ENCODE peak calls at places on chromosomes 3 and 15, in four cellular contexts. One of them, this sample, is unnamed.

GRCh38 chr15:33865416-33865815 is 102.9 kb upstream of the CHRM5 start:
- DNase-seq in endothelial cell: no peak
- DNase-seq in neural crest cell: no peak
- DNase-seq in cardiac muscle cell: no peak
- DNase-seq in this sample: no peak

GRCh38 chr3:118578559-118578958 is 456.1 kb downstream of the IGSF11 start:
- DNase-seq in neural crest cell: no peak
- DNase-seq in endothelial cell: no peak
- DNase-seq in cardiac muscle cell: no peak
- DNase-seq in this sample: no peak

GRCh38 chr15:38843736-38844590 is 279.3 kb upstream of the RASGRP1 start:
- DNase-seq in neural crest cell: no peak
- DNase-seq in cardiac muscle cell: no peak
- DNase-seq in endothelial cell: no peak
- DNase-seq in this sample: no peak

GRCh38 chr3:48919215-48920138 is 835 bp downstream of the ARIH2 start:
- DNase-seq in neural crest cell: no peak
- DNase-seq in endothelial cell: peak; percentile 8
- DNase-seq in cardiac muscle cell: peak; percentile 44
- DNase-seq in this sample: peak; percentile 57

GRCh38 chr15:95131071-95131683 is 899.8 kb downstream of the MCTP2 start:
- DNase-seq in cardiac muscle cell: no peak
- DNase-seq in endothelial cell: peak; percentile 5
- DNase-seq in neural crest cell: no peak
- DNase-seq in this sample: no peak

GRCh38 chr3:44529927-44530326 is 25.1 kb upstream of the ZKSCAN7 start:
- DNase-seq in cardiac muscle cell: no peak
- DNase-seq in neural crest cell: no peak
- DNase-seq in endothelial cell: no peak
- DNase-seq in this sample: no peak

GRCh38 chr3:112446343-112446742 is 52.9 kb downstream of the BTLA start:
- DNase-seq in endothelial cell: no peak
- DNase-seq in cardiac muscle cell: no peak
- DNase-seq in neural crest cell: no peak
- DNase-seq in this sample: no peak

GRCh38 chr15:100686725-100687488 is 84.5 kb downstream of the ASB7 start:
- DNase-seq in cardiac muscle cell: no peak
- DNase-seq in endothelial cell: no peak
- DNase-seq in neural crest cell: no peak
- DNase-seq in this sample: no peak

GRCh38 chr3:99776516-99777209 is 41.0 kb upstream of the CMSS1 start:
- DNase-seq in neural crest cell: no peak
- DNase-seq in endothelial cell: no peak
- DNase-seq in cardiac muscle cell: no peak
- DNase-seq in this sample: no peak

GRCh38 chr3:109178701-109179100 is 42.2 kb downstream of the C3orf85 start:
- DNase-seq in endothelial cell: no peak
- DNase-seq in neural crest cell: no peak
- DNase-seq in cardiac muscle cell: no peak
- DNase-seq in this sample: no peak

GRCh38 chr15:41494190-41494921 is 682 bp downstream of the ITPKA start:
- DNase-seq in cardiac muscle cell: peak; percentile 39
- DNase-seq in neural crest cell: peak; percentile 33
- DNase-seq in endothelial cell: peak; percentile 43
- DNase-seq in this sample: no peak

GRCh38 chr3:184160456-184160855 is 5.3 kb downstream of the DVL3 start:
- DNase-seq in cardiac muscle cell: no peak
- DNase-seq in neural crest cell: no peak
- DNase-seq in endothelial cell: no peak
- DNase-seq in this sample: no peak

GRCh38 chr3:182413061-182413460 is 380.2 kb upstream of the ATP11B start:
- DNase-seq in cardiac muscle cell: no peak
- DNase-seq in endothelial cell: no peak
- DNase-seq in neural crest cell: no peak
- DNase-seq in this sample: no peak

GRCh38 chr3:142000341-142000870 is 124.0 kb downstream of the ATP1B3 start:
- DNase-seq in endothelial cell: no peak
- DNase-seq in cardiac muscle cell: no peak
- DNase-seq in neural crest cell: no peak
- DNase-seq in this sample: no peak

GRCh38 chr3:142003291-142003690 is 126.8 kb downstream of the ATP1B3 start:
- DNase-seq in neural crest cell: no peak
- DNase-seq in endothelial cell: no peak
- DNase-seq in cardiac muscle cell: no peak
- DNase-seq in this sample: no peak

GRCh38 chr3:141994856-141995255 is 118.4 kb downstream of the ATP1B3 start:
- DNase-seq in neural crest cell: no peak
- DNase-seq in endothelial cell: no peak
- DNase-seq in cardiac muscle cell: no peak
- DNase-seq in this sample: no peak

GRCh38 chr3:141996437-141996836 is 120.0 kb downstream of the ATP1B3 start:
- DNase-seq in neural crest cell: no peak
- DNase-seq in endothelial cell: no peak
- DNase-seq in cardiac muscle cell: no peak
- DNase-seq in this sample: no peak

GRCh38 chr3:141998674-141999290 is 122.3 kb downstream of the ATP1B3 start:
- DNase-seq in cardiac muscle cell: peak; percentile 2
- DNase-seq in endothelial cell: no peak
- DNase-seq in neural crest cell: no peak
- DNase-seq in this sample: no peak
- TF ChIP-seq CTCF in cardiac muscle cell: peak; percentile 40
- TF ChIP-seq CTCF in endothelial cell: no peak
- TF ChIP-seq CTCF in neural crest cell: peak; percentile 57
- TF ChIP-seq CTCF in this sample: no peak

GRCh38 chr15:78440375-78441373 is 2.7 kb downstream of the IREB2 start:
- DNase-seq in neural crest cell: no peak
- DNase-seq in endothelial cell: no peak
- DNase-seq in cardiac muscle cell: no peak
- DNase-seq in this sample: no peak

GRCh38 chr15:78434134-78434533 is 3.9 kb upstream of the IREB2 start:
- DNase-seq in neural crest cell: no peak
- DNase-seq in cardiac muscle cell: no peak
- DNase-seq in endothelial cell: no peak
- DNase-seq in this sample: no peak

GRCh38 chr15:78437762-78438594 is at the start of gene IREB2:
- DNase-seq in endothelial cell: peak; percentile 98
- DNase-seq in cardiac muscle cell: peak; percentile 99
- DNase-seq in neural crest cell: peak; percentile 97
- DNase-seq in this sample: peak; percentile 90

GRCh38 chr15:78437107-78437761 is 782 bp upstream of the IREB2 start:
- DNase-seq in endothelial cell: no peak
- DNase-seq in neural crest cell: no peak
- DNase-seq in cardiac muscle cell: no peak
- DNase-seq in this sample: no peak

GRCh38 chr15:78438595-78439285 is 724 bp downstream of the IREB2 start:
- DNase-seq in neural crest cell: peak; percentile 40
- DNase-seq in cardiac muscle cell: peak; percentile 61
- DNase-seq in endothelial cell: peak; percentile 49
- DNase-seq in this sample: no peak
- TF ChIP-seq CTCF in neural crest cell: peak; percentile 45
- TF ChIP-seq CTCF in cardiac muscle cell: peak; percentile 44
- TF ChIP-seq CTCF in endothelial cell: no peak
- TF ChIP-seq CTCF in this sample: peak; percentile 8

DNA sequence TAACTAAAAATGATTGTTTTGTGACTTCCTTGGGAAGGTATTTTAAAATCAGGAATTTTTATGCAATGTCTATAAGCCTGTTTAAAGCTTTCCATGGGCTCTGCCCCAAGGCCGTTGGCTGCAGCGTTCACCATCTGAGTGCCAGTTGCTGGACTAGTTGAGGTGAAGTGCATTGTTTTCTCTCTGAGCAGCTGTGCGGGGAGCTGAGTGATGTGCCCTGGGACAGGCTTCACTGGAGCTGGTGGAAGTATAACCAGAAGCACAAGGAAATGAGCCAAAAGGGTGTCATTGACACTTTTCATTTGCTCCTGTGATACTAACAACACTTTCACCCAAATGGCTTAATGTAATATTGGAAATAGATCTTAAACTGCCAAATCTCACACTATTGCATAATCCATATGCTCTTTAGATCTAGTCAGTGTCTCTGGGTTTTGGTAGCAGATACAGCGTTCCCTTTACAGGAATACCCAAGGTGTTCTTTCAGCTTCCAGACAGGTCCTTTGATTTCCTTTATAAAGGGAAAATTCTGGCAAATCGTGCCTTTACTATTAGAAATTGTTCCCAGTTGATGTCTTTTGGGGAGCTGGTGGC is 29.2 kb downstream of the APH1B start:
- DNase-seq in neural crest cell: no peak
- DNase-seq in cardiac muscle cell: no peak
- DNase-seq in endothelial cell: no peak
- DNase-seq in this sample: no peak
- TF ChIP-seq CTCF in neural crest cell: no peak
- TF ChIP-seq CTCF in cardiac muscle cell: no peak
- TF ChIP-seq CTCF in endothelial cell: no peak
- TF ChIP-seq CTCF in this sample: no peak

GRCh38 chr3:111210866-111211564 is 139.4 kb downstream of the NECTIN3 start:
- DNase-seq in endothelial cell: no peak
- DNase-seq in cardiac muscle cell: no peak
- DNase-seq in neural crest cell: no peak
- DNase-seq in this sample: no peak

GRCh38 chr3:111215481-111215880 is 143.9 kb downstream of the NECTIN3 start:
- DNase-seq in neural crest cell: no peak
- DNase-seq in endothelial cell: no peak
- DNase-seq in cardiac muscle cell: no peak
- DNase-seq in this sample: no peak

GRCh38 chr3:111212511-111212910 is 140.9 kb downstream of the NECTIN3 start:
- DNase-seq in cardiac muscle cell: no peak
- DNase-seq in endothelial cell: no peak
- DNase-seq in neural crest cell: no peak
- DNase-seq in this sample: no peak

GRCh38 chr3:111210003-111210699 is 138.5 kb downstream of the NECTIN3 start:
- DNase-seq in neural crest cell: no peak
- DNase-seq in cardiac muscle cell: no peak
- DNase-seq in endothelial cell: no peak
- DNase-seq in this sample: no peak
- TF ChIP-seq CTCF in neural crest cell: no peak
- TF ChIP-seq CTCF in cardiac muscle cell: no peak
- TF ChIP-seq CTCF in endothelial cell: no peak
- TF ChIP-seq CTCF in this sample: no peak

DNA sequence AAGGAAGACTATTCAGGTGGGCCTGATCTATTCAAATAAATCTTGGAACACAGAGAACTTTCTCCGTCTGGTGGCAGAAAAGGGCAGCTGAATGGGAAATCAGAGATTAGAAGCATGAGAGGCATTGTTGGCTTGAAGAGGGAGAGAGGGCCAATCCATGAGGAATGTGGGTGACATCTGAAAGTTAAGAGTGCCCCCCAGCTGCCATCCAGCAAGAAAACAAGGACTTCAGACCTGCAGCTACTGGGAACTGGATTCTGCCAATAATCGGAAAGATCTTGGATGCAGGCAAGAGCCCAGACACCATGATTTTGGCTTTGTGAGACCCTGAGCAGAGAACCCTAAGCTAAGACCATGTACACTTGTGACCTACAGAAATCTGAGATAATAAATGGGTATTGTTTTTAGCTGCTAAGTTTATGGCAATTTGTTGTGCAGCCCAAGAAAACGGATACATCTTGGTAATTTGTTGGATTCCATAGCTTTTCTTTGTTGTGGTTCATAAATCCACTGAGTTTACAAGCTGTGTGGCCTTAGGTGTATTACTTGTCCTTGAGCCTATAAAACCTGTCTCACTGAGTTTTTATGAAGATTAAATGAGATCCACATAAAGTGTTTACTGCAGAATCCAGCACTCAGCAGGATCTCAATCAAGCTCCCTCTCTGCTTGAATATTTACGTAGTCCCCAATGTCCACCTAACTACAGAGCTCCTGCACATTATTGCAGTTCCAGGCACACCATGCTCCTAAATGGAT is 82.1 kb upstream of the PRTG start:
- DNase-seq in cardiac muscle cell: peak; percentile 25
- DNase-seq in endothelial cell: no peak
- DNase-seq in neural crest cell: no peak
- DNase-seq in this sample: no peak
- TF ChIP-seq CTCF in cardiac muscle cell: no peak
- TF ChIP-seq CTCF in endothelial cell: no peak
- TF ChIP-seq CTCF in neural crest cell: no peak
- TF ChIP-seq CTCF in this sample: no peak

GRCh38 chr3:188792788-188793187 is 379.0 kb upstream of the TPRG1 start:
- DNase-seq in endothelial cell: peak; percentile 39
- DNase-seq in neural crest cell: peak; percentile 33
- DNase-seq in cardiac muscle cell: peak; percentile 16
- DNase-seq in this sample: no peak
- TF ChIP-seq CTCF in endothelial cell: no peak
- TF ChIP-seq CTCF in neural crest cell: peak; percentile 53
- TF ChIP-seq CTCF in cardiac muscle cell: peak; percentile 45
- TF ChIP-seq CTCF in this sample: peak; percentile 18